ENCODE peak calls at places on chromosomes 12 and 14, in four cellular contexts. B, X, F and J are unnamed samples.

GRCh38 chr12:123670882-123671728 is at the start of gene TCTN2:
- DNase-seq in B (peak; percentile 100), X (peak; percentile 95), F (peak; percentile 85), J (peak; percentile 98)

GRCh38 chr12:95848575-95849388 is 10.0 kb upstream of the SNRPF start:
- DNase-seq in B (no peak), X (peak; percentile 78), F (peak; percentile 51), J (no peak)

GRCh38 chr12:67982165-67982563 is 7.1 kb upstream of the IFNG-AS1 start:
- DNase-seq in B (no peak), X (no peak), F (no peak), J (no peak)

GRCh38 chr14:99120147-99121026 is 151.6 kb downstream of the BCL11B start:
- DNase-seq in B (no peak), X (no peak), F (no peak), J (no peak)

GRCh38 chr12:117518594-117519270 is 157.3 kb upstream of the NOS1 start:
- DNase-seq in B (no peak), X (peak; percentile 24), F (peak; percentile 88), J (no peak)

GRCh38 chr12:63238892-63239291 is 87.9 kb upstream of the AVPR1A start:
- DNase-seq in B (no peak), X (peak; percentile 46), F (no peak), J (no peak)

GRCh38 chr12:104064842-104065441 is 611 bp downstream of the HCFC2 start:
- DNase-seq in B (no peak), X (peak; percentile 19), F (no peak), J (no peak)

GRCh38 chr12:12885060-12885792 is 6.1 kb upstream of the GPRC5A start:
- DNase-seq in B (peak; percentile 14), X (no peak), F (no peak), J (peak; percentile 41)

DNA sequence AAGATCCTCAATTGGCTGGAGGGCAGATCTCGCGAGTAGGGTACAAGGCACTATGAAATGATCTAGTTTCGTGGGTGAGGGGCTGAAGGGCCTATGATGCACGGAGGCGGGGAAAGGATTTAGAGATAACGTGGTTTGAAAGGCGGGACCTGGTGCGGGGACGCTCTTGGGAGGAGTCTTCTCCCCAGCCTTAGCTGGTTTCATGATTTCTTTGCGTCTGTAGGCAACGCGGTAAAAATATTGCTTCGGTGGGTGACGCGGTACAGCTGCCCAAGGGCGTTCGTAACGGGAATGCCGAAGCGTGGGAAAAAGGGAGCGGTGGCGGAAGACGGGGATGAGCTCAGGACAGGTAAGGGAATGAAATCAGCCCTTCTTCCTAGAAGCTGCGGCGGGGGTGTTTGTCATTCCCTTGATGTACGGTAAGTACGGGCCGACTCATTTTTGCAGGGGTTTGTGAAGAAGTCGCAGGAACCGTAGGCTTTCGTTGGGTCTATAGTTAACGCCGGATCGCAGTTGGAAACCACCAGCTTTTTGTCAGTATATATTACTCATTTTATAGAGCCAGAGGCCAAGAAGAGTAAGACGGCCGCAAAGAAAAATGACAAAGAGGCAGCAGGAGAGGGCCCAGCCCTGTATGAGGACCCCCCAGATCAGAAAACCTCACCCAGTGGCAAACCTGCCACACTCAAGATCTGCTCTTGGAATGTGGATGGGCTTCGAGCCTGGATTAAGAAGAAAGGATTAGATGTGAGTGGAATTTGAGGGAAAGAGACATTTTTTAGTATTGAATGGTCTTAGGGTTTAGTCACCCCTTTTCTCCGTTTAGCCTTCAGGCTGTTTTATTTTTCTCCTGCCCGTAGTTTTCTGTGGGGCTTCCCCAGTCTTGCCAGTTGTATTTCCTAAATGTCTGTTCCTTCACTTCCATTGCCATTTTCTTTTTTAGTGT is 602 bp downstream of the APEX1 start:
- DNase-seq in B (peak; percentile 58), X (no peak), F (no peak), J (peak; percentile 29)
- TF ChIP-seq NR3C1 in B (no peak), X (no peak), F (no peak), J (no peak)

DNA sequence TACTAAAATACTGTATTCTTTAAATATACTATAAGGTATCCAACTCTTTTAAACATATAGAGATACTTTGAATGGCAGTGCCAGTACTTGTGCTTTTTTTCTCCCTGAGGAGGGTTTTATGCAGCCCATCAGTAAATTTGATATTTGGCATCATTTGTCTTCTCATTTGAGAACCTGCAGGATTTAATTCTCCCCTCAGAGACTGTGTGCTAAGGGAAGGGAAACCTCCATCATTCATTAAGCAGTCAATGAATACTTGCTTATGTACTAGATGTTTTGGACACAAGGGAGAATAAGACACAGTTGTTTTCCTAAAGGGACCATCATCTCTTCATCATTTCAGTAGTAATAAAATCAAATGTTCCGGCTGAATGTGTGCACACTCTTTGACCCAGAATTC is 40.8 kb downstream of the FRS2 start:
- DNase-seq in B (no peak), X (no peak), F (no peak), J (no peak)
- TF ChIP-seq NR3C1 in B (no peak), X (no peak), F (no peak), J (no peak)

GRCh38 chr14:104561124-104561531 is 18.4 kb upstream of the C14orf180 start:
- DNase-seq in B (no peak), X (no peak), F (no peak), J (no peak)
- TF ChIP-seq NR3C1 in B (no peak), X (no peak), F (no peak), J (no peak)

GRCh38 chr14:54625158-54625557 is 58.2 kb downstream of the SAMD4A start:
- DNase-seq in B (no peak), X (no peak), F (no peak), J (no peak)
- TF ChIP-seq NR3C1 in B (no peak), X (no peak), F (no peak), J (no peak)